ENCODE peak calls at places on chromosome 7, in seven cellular contexts. One of them, this sample, is unnamed. For H3K9me3, the result is how much of the 10 kb centered on the place peaks cover.

GRCh38 chr7:122673951-122674350 is 25.0 kb downstream of the RNF133 start:
- DNase-seq in AG04450: no peak
- DNase-seq in testis: no peak
- DNase-seq in psoas muscle: no peak
- DNase-seq in naive thymus-derived CD4-positive, alpha-beta T cell: no peak
- DNase-seq in CD4-positive, alpha-beta T cell: no peak
- DNase-seq in H1: no peak
- DNase-seq in this sample: no peak

GRCh38 chr7:106824458-106824857 is 40.6 kb upstream of the PIK3CG start:
- DNase-seq in H1: no peak
- DNase-seq in naive thymus-derived CD4-positive, alpha-beta T cell: no peak
- DNase-seq in AG04450: no peak
- DNase-seq in testis: no peak
- DNase-seq in CD4-positive, alpha-beta T cell: no peak
- DNase-seq in psoas muscle: no peak
- DNase-seq in this sample: no peak

GRCh38 chr7:118184392-118184899 is 482 bp downstream of the LSM8 start:
- DNase-seq in CD4-positive, alpha-beta T cell: no peak
- DNase-seq in H1: no peak
- DNase-seq in AG04450: no peak
- DNase-seq in naive thymus-derived CD4-positive, alpha-beta T cell: no peak
- DNase-seq in testis: no peak
- DNase-seq in psoas muscle: no peak
- DNase-seq in this sample: no peak

GRCh38 chr7:135745702-135746312 is 2.8 kb downstream of the FAM180A start:
- DNase-seq in AG04450: peak
- DNase-seq in H1: no peak
- DNase-seq in CD4-positive, alpha-beta T cell: no peak
- DNase-seq in naive thymus-derived CD4-positive, alpha-beta T cell: no peak
- DNase-seq in testis: no peak
- DNase-seq in psoas muscle: peak
- DNase-seq in this sample: peak

GRCh38 chr7:153103219-153103618 is 343.7 kb downstream of the ACTR3B start:
- DNase-seq in testis: no peak
- DNase-seq in H1: no peak
- DNase-seq in psoas muscle: no peak
- DNase-seq in CD4-positive, alpha-beta T cell: no peak
- DNase-seq in AG04450: no peak
- DNase-seq in naive thymus-derived CD4-positive, alpha-beta T cell: no peak
- DNase-seq in this sample: no peak

GRCh38 chr7:67311901-67312300 is 315.3 kb downstream of the TYW1 start:
- DNase-seq in naive thymus-derived CD4-positive, alpha-beta T cell: no peak
- DNase-seq in H1: no peak
- DNase-seq in psoas muscle: no peak
- DNase-seq in AG04450: no peak
- DNase-seq in CD4-positive, alpha-beta T cell: no peak
- DNase-seq in testis: no peak
- DNase-seq in this sample: no peak

GRCh38 chr7:14125998-14126397 is 136.5 kb upstream of the ETV1 start:
- DNase-seq in psoas muscle: no peak
- DNase-seq in AG04450: no peak
- DNase-seq in H1: no peak
- DNase-seq in CD4-positive, alpha-beta T cell: no peak
- DNase-seq in naive thymus-derived CD4-positive, alpha-beta T cell: no peak
- DNase-seq in testis: no peak
- DNase-seq in this sample: no peak

GRCh38 chr7:102426268-102427031 is 6.9 kb upstream of the ORAI2 start:
- DNase-seq in AG04450: no peak
- DNase-seq in testis: no peak
- DNase-seq in H1: no peak
- DNase-seq in CD4-positive, alpha-beta T cell: peak
- DNase-seq in naive thymus-derived CD4-positive, alpha-beta T cell: peak
- DNase-seq in psoas muscle: no peak
- DNase-seq in this sample: no peak

GRCh38 chr7:76262683-76263402 is 39.6 kb upstream of the HSPB1 start:
- DNase-seq in AG04450: peak
- DNase-seq in CD4-positive, alpha-beta T cell: no peak
- DNase-seq in psoas muscle: no peak
- DNase-seq in H1: peak
- DNase-seq in naive thymus-derived CD4-positive, alpha-beta T cell: no peak
- DNase-seq in testis: peak
- DNase-seq in this sample: peak

GRCh38 chr7:104552102-104552501 is 223.7 kb downstream of the LHFPL3 start:
- DNase-seq in AG04450: no peak
- DNase-seq in naive thymus-derived CD4-positive, alpha-beta T cell: no peak
- DNase-seq in psoas muscle: no peak
- DNase-seq in H1: peak
- DNase-seq in testis: peak
- DNase-seq in CD4-positive, alpha-beta T cell: no peak
- DNase-seq in this sample: peak

GRCh38 chr7:41752615-41753014 is 49.7 kb upstream of the INHBA start:
- DNase-seq in psoas muscle: no peak
- DNase-seq in AG04450: no peak
- DNase-seq in naive thymus-derived CD4-positive, alpha-beta T cell: no peak
- DNase-seq in H1: no peak
- DNase-seq in CD4-positive, alpha-beta T cell: no peak
- DNase-seq in testis: no peak
- DNase-seq in this sample: no peak
- H3K9me3 ChIP-seq in psoas muscle: under half
- H3K9me3 ChIP-seq in AG04450: under half
- H3K9me3 ChIP-seq in naive thymus-derived CD4-positive, alpha-beta T cell: under half
- H3K9me3 ChIP-seq in H1: under half
- H3K9me3 ChIP-seq in CD4-positive, alpha-beta T cell: under half
- H3K9me3 ChIP-seq in testis: under half
- H3K9me3 ChIP-seq in this sample: under half

GRCh38 chr7:99531354-99531765 is 20.6 kb downstream of the FAM200A start:
- DNase-seq in AG04450: no peak
- DNase-seq in testis: no peak
- DNase-seq in naive thymus-derived CD4-positive, alpha-beta T cell: no peak
- DNase-seq in psoas muscle: no peak
- DNase-seq in CD4-positive, alpha-beta T cell: no peak
- DNase-seq in H1: no peak
- DNase-seq in this sample: no peak
- H3K9me3 ChIP-seq in AG04450: half or more
- H3K9me3 ChIP-seq in testis: under half
- H3K9me3 ChIP-seq in naive thymus-derived CD4-positive, alpha-beta T cell: under half
- H3K9me3 ChIP-seq in psoas muscle: half or more
- H3K9me3 ChIP-seq in CD4-positive, alpha-beta T cell: under half
- H3K9me3 ChIP-seq in H1: half or more
- H3K9me3 ChIP-seq in this sample: under half

DNA sequence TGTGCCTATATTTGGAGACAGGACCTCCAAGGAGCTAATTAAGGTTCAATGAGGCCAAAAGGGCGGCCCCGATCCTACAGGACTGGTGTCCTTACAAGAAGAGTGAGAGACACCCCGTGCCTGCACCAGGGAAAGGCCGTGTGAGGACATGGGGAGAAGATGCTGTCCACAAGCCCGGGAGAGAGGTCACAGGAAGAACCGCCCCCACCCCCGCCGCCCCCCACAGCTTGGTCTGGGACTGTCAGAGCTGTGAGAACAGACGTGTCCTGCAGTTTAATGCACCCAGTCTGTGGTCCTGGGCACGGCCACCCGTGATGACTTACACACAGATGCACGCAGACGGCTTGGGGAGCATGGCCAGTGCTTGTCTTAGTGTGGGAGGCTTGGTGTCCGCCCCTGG is 399.5 kb downstream of the DNAJB6 start:
- DNase-seq in H1: no peak
- DNase-seq in CD4-positive, alpha-beta T cell: no peak
- DNase-seq in psoas muscle: no peak
- DNase-seq in naive thymus-derived CD4-positive, alpha-beta T cell: no peak
- DNase-seq in AG04450: no peak
- DNase-seq in testis: no peak
- DNase-seq in this sample: no peak
- H3K9me3 ChIP-seq in H1: under half
- H3K9me3 ChIP-seq in CD4-positive, alpha-beta T cell: under half
- H3K9me3 ChIP-seq in psoas muscle: under half
- H3K9me3 ChIP-seq in naive thymus-derived CD4-positive, alpha-beta T cell: under half
- H3K9me3 ChIP-seq in AG04450: half or more
- H3K9me3 ChIP-seq in testis: under half
- H3K9me3 ChIP-seq in this sample: under half

DNA sequence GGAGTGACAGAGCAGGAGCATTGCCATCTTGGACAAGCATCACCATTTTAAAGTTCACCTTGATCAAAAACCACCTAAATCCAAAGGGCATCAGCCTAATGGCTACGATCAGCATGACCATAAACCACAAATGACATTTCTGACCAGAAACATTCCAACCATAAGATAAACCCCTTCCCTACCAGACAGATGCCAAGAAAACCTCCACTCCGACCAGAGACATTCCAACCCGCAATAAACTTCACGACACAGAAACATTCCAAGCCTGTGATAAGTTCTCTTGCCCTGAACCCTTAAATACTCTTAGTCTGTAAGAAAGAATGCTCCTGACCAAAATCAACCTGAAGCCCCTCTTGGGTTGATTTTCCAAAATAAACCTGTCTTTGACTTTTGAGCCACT is 606.9 kb downstream of the POM121L12 start:
- DNase-seq in CD4-positive, alpha-beta T cell: no peak
- DNase-seq in testis: no peak
- DNase-seq in psoas muscle: no peak
- DNase-seq in H1: no peak
- DNase-seq in AG04450: no peak
- DNase-seq in naive thymus-derived CD4-positive, alpha-beta T cell: no peak
- DNase-seq in this sample: no peak
- H3K9me3 ChIP-seq in CD4-positive, alpha-beta T cell: under half
- H3K9me3 ChIP-seq in testis: under half
- H3K9me3 ChIP-seq in psoas muscle: under half
- H3K9me3 ChIP-seq in H1: under half
- H3K9me3 ChIP-seq in AG04450: under half
- H3K9me3 ChIP-seq in naive thymus-derived CD4-positive, alpha-beta T cell: under half
- H3K9me3 ChIP-seq in this sample: under half

DNA sequence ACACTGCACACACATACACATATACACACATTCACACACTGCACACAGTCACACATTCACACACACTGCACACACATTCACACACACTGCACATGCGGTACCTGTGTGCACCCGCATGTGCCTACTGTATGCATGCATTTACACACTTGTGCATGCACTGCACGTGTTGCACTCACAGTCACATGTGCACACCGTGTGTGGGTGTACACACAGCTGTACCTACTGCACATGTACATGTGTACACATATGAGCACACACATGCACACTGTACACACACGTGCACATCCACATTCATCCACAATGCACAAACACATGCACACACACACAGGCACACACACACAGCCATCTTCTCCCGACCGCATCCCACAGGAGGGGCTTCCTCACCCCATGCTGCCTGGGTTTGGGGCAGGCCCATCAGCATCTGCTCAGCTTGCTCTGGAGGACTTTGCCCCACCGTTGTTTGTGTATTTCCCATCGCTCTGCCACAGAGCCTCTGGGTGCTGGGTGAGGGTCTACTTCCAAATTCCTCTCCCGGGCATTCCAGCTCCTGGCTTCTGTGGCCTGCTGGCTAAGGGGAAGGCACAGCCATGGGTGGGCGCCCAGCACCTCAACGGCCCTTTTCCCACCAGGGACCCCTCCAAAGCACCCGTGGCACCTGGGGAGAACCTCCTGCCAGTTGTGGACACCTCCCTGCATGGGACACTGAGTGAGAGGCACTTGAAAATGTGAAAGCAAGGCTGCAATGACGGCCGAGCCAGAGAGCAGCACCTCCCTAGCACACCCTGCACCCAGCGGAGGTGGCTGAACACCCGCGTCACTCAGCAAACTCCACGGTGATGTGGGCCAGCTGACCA is 324.3 kb downstream of the PTPRN2 start:
- DNase-seq in psoas muscle: peak
- DNase-seq in H1: no peak
- DNase-seq in testis: no peak
- DNase-seq in CD4-positive, alpha-beta T cell: no peak
- DNase-seq in AG04450: no peak
- DNase-seq in naive thymus-derived CD4-positive, alpha-beta T cell: no peak
- DNase-seq in this sample: no peak
- H3K9me3 ChIP-seq in psoas muscle: under half
- H3K9me3 ChIP-seq in H1: under half
- H3K9me3 ChIP-seq in testis: under half
- H3K9me3 ChIP-seq in CD4-positive, alpha-beta T cell: under half
- H3K9me3 ChIP-seq in AG04450: half or more
- H3K9me3 ChIP-seq in naive thymus-derived CD4-positive, alpha-beta T cell: under half
- H3K9me3 ChIP-seq in this sample: under half

GRCh38 chr7:157990226-157990877 is 597.3 kb downstream of the PTPRN2 start:
- DNase-seq in psoas muscle: no peak
- DNase-seq in testis: no peak
- DNase-seq in AG04450: no peak
- DNase-seq in naive thymus-derived CD4-positive, alpha-beta T cell: no peak
- DNase-seq in H1: no peak
- DNase-seq in CD4-positive, alpha-beta T cell: no peak
- DNase-seq in this sample: no peak

GRCh38 chr7:157992511-157993160 is 595.0 kb downstream of the PTPRN2 start:
- DNase-seq in H1: no peak
- DNase-seq in naive thymus-derived CD4-positive, alpha-beta T cell: no peak
- DNase-seq in psoas muscle: no peak
- DNase-seq in testis: no peak
- DNase-seq in CD4-positive, alpha-beta T cell: no peak
- DNase-seq in AG04450: no peak
- DNase-seq in this sample: no peak

GRCh38 chr7:157991761-157992160 is 595.9 kb downstream of the PTPRN2 start:
- DNase-seq in testis: no peak
- DNase-seq in H1: no peak
- DNase-seq in naive thymus-derived CD4-positive, alpha-beta T cell: no peak
- DNase-seq in psoas muscle: no peak
- DNase-seq in CD4-positive, alpha-beta T cell: no peak
- DNase-seq in AG04450: no peak
- DNase-seq in this sample: no peak

GRCh38 chr7:157990878-157991250 is 596.8 kb downstream of the PTPRN2 start:
- DNase-seq in CD4-positive, alpha-beta T cell: no peak
- DNase-seq in testis: no peak
- DNase-seq in naive thymus-derived CD4-positive, alpha-beta T cell: no peak
- DNase-seq in psoas muscle: no peak
- DNase-seq in H1: no peak
- DNase-seq in AG04450: no peak
- DNase-seq in this sample: no peak

GRCh38 chr7:157991351-157991750 is 596.3 kb downstream of the PTPRN2 start:
- DNase-seq in H1: no peak
- DNase-seq in naive thymus-derived CD4-positive, alpha-beta T cell: no peak
- DNase-seq in CD4-positive, alpha-beta T cell: no peak
- DNase-seq in AG04450: no peak
- DNase-seq in testis: no peak
- DNase-seq in psoas muscle: no peak
- DNase-seq in this sample: no peak
- H3K9me3 ChIP-seq in H1: under half
- H3K9me3 ChIP-seq in naive thymus-derived CD4-positive, alpha-beta T cell: under half
- H3K9me3 ChIP-seq in CD4-positive, alpha-beta T cell: under half
- H3K9me3 ChIP-seq in AG04450: half or more
- H3K9me3 ChIP-seq in testis: under half
- H3K9me3 ChIP-seq in psoas muscle: under half
- H3K9me3 ChIP-seq in this sample: under half

GRCh38 chr7:158281441-158281840 is 306.2 kb downstream of the PTPRN2 start:
- DNase-seq in naive thymus-derived CD4-positive, alpha-beta T cell: no peak
- DNase-seq in psoas muscle: no peak
- DNase-seq in AG04450: no peak
- DNase-seq in H1: no peak
- DNase-seq in testis: no peak
- DNase-seq in CD4-positive, alpha-beta T cell: no peak
- DNase-seq in this sample: no peak
- H3K9me3 ChIP-seq in naive thymus-derived CD4-positive, alpha-beta T cell: under half
- H3K9me3 ChIP-seq in psoas muscle: under half
- H3K9me3 ChIP-seq in AG04450: half or more
- H3K9me3 ChIP-seq in H1: under half
- H3K9me3 ChIP-seq in testis: under half
- H3K9me3 ChIP-seq in CD4-positive, alpha-beta T cell: under half
- H3K9me3 ChIP-seq in this sample: under half

GRCh38 chr7:22642454-22642853 is 84.5 kb upstream of the IL6 start:
- DNase-seq in naive thymus-derived CD4-positive, alpha-beta T cell: no peak
- DNase-seq in AG04450: no peak
- DNase-seq in testis: no peak
- DNase-seq in CD4-positive, alpha-beta T cell: no peak
- DNase-seq in psoas muscle: no peak
- DNase-seq in H1: no peak
- DNase-seq in this sample: no peak
- H3K9me3 ChIP-seq in naive thymus-derived CD4-positive, alpha-beta T cell: under half
- H3K9me3 ChIP-seq in AG04450: under half
- H3K9me3 ChIP-seq in testis: under half
- H3K9me3 ChIP-seq in CD4-positive, alpha-beta T cell: under half
- H3K9me3 ChIP-seq in psoas muscle: under half
- H3K9me3 ChIP-seq in H1: under half
- H3K9me3 ChIP-seq in this sample: under half

This sample was measured in adrenal gland.